ENCODE peak calls at places on chromosomes 7 and 10, in four cellular contexts. One of them, this sample, is unnamed.

GRCh38 chr10:5584895-5585516 is 60.2 kb downstream of the CALML3 start:
- DNase-seq in K562: no peak
- DNase-seq in HepG2: peak; percentile 62
- DNase-seq in WTC11: no peak
- DNase-seq in this sample: peak; percentile 41

GRCh38 chr7:56083150-56083785 is 9.5 kb downstream of the PHKG1 start:
- DNase-seq in K562: no peak
- DNase-seq in HepG2: no peak
- DNase-seq in WTC11: no peak
- DNase-seq in this sample: no peak

GRCh38 chr7:55060690-55061414 is 42.0 kb downstream of the EGFR start:
- DNase-seq in HepG2: no peak
- DNase-seq in K562: no peak
- DNase-seq in WTC11: no peak
- DNase-seq in this sample: no peak

GRCh38 chr10:93542358-93542791 is 24.1 kb upstream of the FFAR4 start:
- DNase-seq in K562: no peak
- DNase-seq in WTC11: no peak
- DNase-seq in HepG2: no peak
- DNase-seq in this sample: no peak

GRCh38 chr7:157955383-157955999 is 618.7 kb downstream of the DNAJB6 start:
- DNase-seq in HepG2: no peak
- DNase-seq in K562: no peak
- DNase-seq in WTC11: no peak
- DNase-seq in this sample: no peak

GRCh38 chr7:44272456-44272855 is 52.9 kb downstream of the CAMK2B start:
- DNase-seq in WTC11: no peak
- DNase-seq in HepG2: no peak
- DNase-seq in K562: no peak
- DNase-seq in this sample: no peak

GRCh38 chr10:113060221-113061053 is 110.4 kb downstream of the TCF7L2 start:
- DNase-seq in HepG2: peak; percentile 71
- DNase-seq in WTC11: no peak
- DNase-seq in K562: peak; percentile 78
- DNase-seq in this sample: no peak

GRCh38 chr7:18708204-18708603 is 212.7 kb downstream of the HDAC9 start:
- DNase-seq in WTC11: no peak
- DNase-seq in HepG2: no peak
- DNase-seq in K562: no peak
- DNase-seq in this sample: no peak

GRCh38 chr7:115682507-115682906 is 348.1 kb downstream of the TFEC start:
- DNase-seq in K562: no peak
- DNase-seq in HepG2: no peak
- DNase-seq in WTC11: no peak
- DNase-seq in this sample: no peak

GRCh38 chr10:18185621-18186020 is 45.4 kb downstream of the CACNB2 start:
- DNase-seq in K562: no peak
- DNase-seq in WTC11: no peak
- DNase-seq in HepG2: no peak
- DNase-seq in this sample: no peak

GRCh38 chr7:32511791-32512190 is 16.5 kb downstream of the AVL9 start:
- DNase-seq in K562: no peak
- DNase-seq in HepG2: no peak
- DNase-seq in WTC11: no peak
- DNase-seq in this sample: no peak

GRCh38 chr10:8050561-8051108 is 3.9 kb upstream of the GATA3 start:
- DNase-seq in WTC11: no peak
- DNase-seq in K562: no peak
- DNase-seq in HepG2: peak; percentile 93
- DNase-seq in this sample: no peak

GRCh38 chr10:92239600-92240288 is 51.1 kb downstream of the CPEB3 start:
- DNase-seq in WTC11: peak; percentile 60
- DNase-seq in HepG2: no peak
- DNase-seq in K562: no peak
- DNase-seq in this sample: no peak

GRCh38 chr7:130180571-130180971 is 24.6 kb downstream of the TMEM209 start:
- DNase-seq in HepG2: no peak
- DNase-seq in WTC11: no peak
- DNase-seq in K562: no peak
- DNase-seq in this sample: no peak

GRCh38 chr10:80104066-80104926 is 25.8 kb downstream of the TMEM254 start:
- DNase-seq in HepG2: peak; percentile 16
- DNase-seq in K562: peak; percentile 9
- DNase-seq in WTC11: no peak
- DNase-seq in this sample: no peak

GRCh38 chr10:22988581-22989360 is 60.9 kb downstream of the ARMC3 start:
- DNase-seq in WTC11: peak; percentile 39
- DNase-seq in HepG2: peak; percentile 34
- DNase-seq in K562: peak; percentile 63
- DNase-seq in this sample: peak; percentile 44

GRCh38 chr7:17501461-17502208 is 203.2 kb downstream of the AHR start:
- DNase-seq in WTC11: no peak
- DNase-seq in HepG2: no peak
- DNase-seq in K562: no peak
- DNase-seq in this sample: no peak

GRCh38 chr7:141649865-141650499 is 52.0 kb downstream of the DENND11 start:
- DNase-seq in K562: peak; percentile 68
- DNase-seq in WTC11: peak; percentile 63
- DNase-seq in HepG2: peak; percentile 41
- DNase-seq in this sample: peak; percentile 40

GRCh38 chr7:101542527-101543241 is 86.4 kb downstream of the MYL10 start:
- DNase-seq in WTC11: peak; percentile 95
- DNase-seq in K562: peak; percentile 68
- DNase-seq in HepG2: peak; percentile 53
- DNase-seq in this sample: peak; percentile 2

GRCh38 chr10:112275512-112276245 is 7.5 kb upstream of the TECTB start:
- DNase-seq in HepG2: peak; percentile 98
- DNase-seq in K562: no peak
- DNase-seq in WTC11: no peak
- DNase-seq in this sample: no peak

GRCh38 chr7:50660040-50660829 is 95.0 kb upstream of the DDC start:
- DNase-seq in K562: no peak
- DNase-seq in WTC11: no peak
- DNase-seq in HepG2: no peak
- DNase-seq in this sample: no peak

GRCh38 chr10:125605167-125605566 is 77.8 kb downstream of the TEX36 start:
- DNase-seq in K562: peak; percentile 51
- DNase-seq in HepG2: no peak
- DNase-seq in WTC11: no peak
- DNase-seq in this sample: no peak

GRCh38 chr7:29410981-29411380 is 152.7 kb upstream of the PRR15 start:
- DNase-seq in WTC11: no peak
- DNase-seq in HepG2: no peak
- DNase-seq in K562: no peak
- DNase-seq in this sample: no peak

DNA sequence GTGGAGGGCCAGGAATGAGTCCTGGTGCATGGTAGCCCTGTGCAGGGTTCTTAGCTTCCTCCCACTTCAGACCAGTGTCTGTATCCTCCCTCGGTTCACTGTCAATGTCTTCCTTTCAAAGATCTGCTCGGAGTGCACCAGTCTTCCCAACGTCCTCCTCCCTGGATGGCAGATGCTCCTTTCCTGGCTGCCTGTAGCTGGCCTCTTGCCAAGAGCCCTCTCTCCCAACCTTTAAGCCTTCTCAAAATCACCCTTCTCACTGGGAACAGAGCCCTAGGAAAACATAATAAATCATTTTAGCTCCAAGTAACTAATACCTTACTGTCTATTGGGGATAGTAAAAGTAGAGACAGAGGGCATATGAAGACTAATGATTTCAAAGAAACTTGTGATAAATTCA is 490.6 kb downstream of the CCSER2 start:
- DNase-seq in HepG2: no peak
- DNase-seq in K562: no peak
- DNase-seq in WTC11: no peak
- DNase-seq in this sample: no peak
- TF ChIP-seq NR2C2 in HepG2: no peak
- TF ChIP-seq NR2C2 in K562: no peak
- TF ChIP-seq NR2C2 in WTC11: no peak
- TF ChIP-seq NR2C2 in this sample: no peak

GRCh38 chr7:24199978-24200377 is 84.0 kb upstream of the NPY start:
- DNase-seq in HepG2: no peak
- DNase-seq in K562: no peak
- DNase-seq in WTC11: no peak
- DNase-seq in this sample: no peak
- TF ChIP-seq NR2C2 in HepG2: no peak
- TF ChIP-seq NR2C2 in K562: no peak
- TF ChIP-seq NR2C2 in WTC11: no peak
- TF ChIP-seq NR2C2 in this sample: no peak

GRCh38 chr10:99993994-99994689 is 15.6 kb downstream of the DNMBP start:
- DNase-seq in K562: peak; percentile 84
- DNase-seq in HepG2: no peak
- DNase-seq in WTC11: no peak
- DNase-seq in this sample: peak; percentile 51
- TF ChIP-seq NR2C2 in K562: no peak
- TF ChIP-seq NR2C2 in HepG2: no peak
- TF ChIP-seq NR2C2 in WTC11: no peak
- TF ChIP-seq NR2C2 in this sample: no peak

DNA sequence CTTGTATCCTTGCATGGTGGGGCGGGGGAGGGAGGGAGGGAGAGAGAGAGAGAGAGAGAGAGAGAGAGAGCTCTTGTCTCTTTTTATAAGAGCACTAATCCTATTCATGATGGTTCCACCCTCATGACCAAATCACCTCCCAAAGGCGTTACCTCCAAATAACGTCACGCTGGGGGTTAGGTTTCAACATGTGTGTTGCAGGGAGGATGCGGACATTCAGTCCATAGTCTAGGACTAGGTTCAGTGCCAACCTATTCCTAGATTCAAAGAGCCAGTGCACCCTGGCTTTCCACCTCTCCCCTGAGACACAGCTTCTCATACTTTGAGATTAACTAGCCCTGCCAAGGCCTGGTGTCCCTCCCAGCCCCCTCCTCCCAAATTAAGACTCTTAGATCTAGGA is 123.0 kb downstream of the GRK5 start:
- DNase-seq in WTC11: no peak
- DNase-seq in K562: no peak
- DNase-seq in HepG2: no peak
- DNase-seq in this sample: no peak
- TF ChIP-seq NR2C2 in WTC11: no peak
- TF ChIP-seq NR2C2 in K562: no peak
- TF ChIP-seq NR2C2 in HepG2: no peak
- TF ChIP-seq NR2C2 in this sample: no peak

GRCh38 chr10:60135020-60135419 is 228.7 kb upstream of the CCDC6 start:
- DNase-seq in K562: peak; percentile 68
- DNase-seq in WTC11: no peak
- DNase-seq in HepG2: no peak
- DNase-seq in this sample: no peak
- TF ChIP-seq NR2C2 in K562: peak; percentile 78
- TF ChIP-seq NR2C2 in WTC11: no peak
- TF ChIP-seq NR2C2 in HepG2: no peak
- TF ChIP-seq NR2C2 in this sample: no peak

DNA sequence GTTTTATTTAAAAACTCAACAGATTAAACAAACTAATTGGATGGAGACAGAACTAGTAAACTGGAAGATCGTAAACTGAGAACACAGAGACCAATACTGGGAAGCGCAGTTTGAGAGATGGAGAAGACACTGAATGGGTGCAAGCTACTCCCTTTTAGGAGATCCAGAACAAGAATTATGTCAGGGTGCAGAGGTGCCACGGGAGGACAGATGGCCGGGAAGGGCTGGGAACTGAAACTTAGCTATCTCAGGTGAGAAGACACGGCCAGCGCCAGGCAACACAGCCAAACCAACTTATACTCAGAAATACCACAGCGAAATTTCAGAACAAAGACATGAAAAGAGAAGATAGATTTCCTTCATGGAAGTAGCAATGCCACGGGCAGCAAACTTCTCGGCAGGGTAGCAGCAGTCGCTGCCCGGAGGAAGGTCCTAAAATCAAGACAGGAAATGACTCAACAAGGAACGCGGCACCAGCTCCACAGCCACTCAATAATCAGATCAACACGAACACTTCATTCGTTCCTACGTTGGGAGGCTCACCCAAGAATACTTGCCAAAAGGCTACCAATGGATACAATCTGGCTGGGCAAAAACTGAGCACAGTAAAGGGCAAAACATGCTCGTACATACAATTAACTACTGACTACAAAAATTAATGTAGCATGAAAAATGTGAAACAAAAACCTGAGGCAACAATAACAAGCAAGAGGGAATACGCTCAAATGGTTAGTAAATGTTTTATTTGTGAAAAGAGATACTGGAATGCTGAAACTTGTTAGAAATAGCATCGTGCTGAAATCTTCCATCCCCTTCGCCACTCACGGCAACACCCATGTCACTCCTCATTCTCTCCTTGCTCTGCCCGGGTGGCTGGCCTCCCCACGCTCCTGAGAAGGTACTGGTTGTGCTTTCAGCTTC is 2.2 kb upstream of the LRRC27 start:
- DNase-seq in WTC11: no peak
- DNase-seq in HepG2: no peak
- DNase-seq in K562: peak; percentile 52
- DNase-seq in this sample: no peak
- TF ChIP-seq NR2C2 in WTC11: no peak
- TF ChIP-seq NR2C2 in HepG2: no peak
- TF ChIP-seq NR2C2 in K562: no peak
- TF ChIP-seq NR2C2 in this sample: no peak

GRCh38 chr7:82411732-82412131 is 31.8 kb downstream of the CACNA2D1 start:
- DNase-seq in HepG2: no peak
- DNase-seq in WTC11: no peak
- DNase-seq in K562: no peak
- DNase-seq in this sample: no peak

GRCh38 chr7:82405291-82405690 is 38.3 kb downstream of the CACNA2D1 start:
- DNase-seq in WTC11: no peak
- DNase-seq in HepG2: no peak
- DNase-seq in K562: no peak
- DNase-seq in this sample: no peak

GRCh38 chr7:82406937-82407336 is 36.6 kb downstream of the CACNA2D1 start:
- DNase-seq in WTC11: no peak
- DNase-seq in HepG2: no peak
- DNase-seq in K562: no peak
- DNase-seq in this sample: no peak

GRCh38 chr7:82413237-82413636 is 30.3 kb downstream of the CACNA2D1 start:
- DNase-seq in HepG2: no peak
- DNase-seq in WTC11: peak; percentile 18
- DNase-seq in K562: no peak
- DNase-seq in this sample: no peak

GRCh38 chr7:82410461-82410860 is 33.1 kb downstream of the CACNA2D1 start:
- DNase-seq in WTC11: no peak
- DNase-seq in HepG2: no peak
- DNase-seq in K562: no peak
- DNase-seq in this sample: no peak
- TF ChIP-seq NR2C2 in WTC11: no peak
- TF ChIP-seq NR2C2 in HepG2: no peak
- TF ChIP-seq NR2C2 in K562: no peak
- TF ChIP-seq NR2C2 in this sample: no peak

This sample was measured in GM12878.